ENCODE peak calls at places on chromosomes 2 and 18, in nine cellular contexts. Q is Peyer's patch, Y is ovary, F is HCT116, X is hepatocyte, J is H9, V is thoracic aorta, Z is suprapubic skin, E is neuronal stem cell. O is an unnamed sample. For H3K4me1, the result is how much of the 10 kb centered on the place peaks cover.

GRCh38 chr2:33673937-33674336 is 74.8 kb upstream of the FAM98A start:
- DNase-seq in E (no peak), Z (no peak), J (no peak), X (peak), Q (no peak), Y (no peak), F (peak), V (no peak), O (no peak)

GRCh38 chr18:45379903-45380302 is 235.4 kb upstream of the SLC14A2 start:
- DNase-seq in Z (no peak), Y (no peak), Q (no peak), J (no peak), V (no peak), E (no peak), F (no peak), X (no peak), O (no peak)

GRCh38 chr2:234373791-234374508 is 122.9 kb downstream of the ARL4C start:
- DNase-seq in Q (no peak), Y (no peak), E (no peak), J (no peak), V (no peak), F (no peak), Z (no peak), X (no peak), O (no peak)

GRCh38 chr2:65691816-65692215 is 259.4 kb upstream of the SPRED2 start:
- DNase-seq in V (no peak), J (no peak), F (no peak), Z (no peak), E (no peak), X (no peak), Y (no peak), Q (no peak), O (no peak)

GRCh38 chr2:32991091-32991845 is 44.5 kb downstream of the LTBP1 start:
- DNase-seq in E (no peak), V (no peak), J (no peak), Z (no peak), F (no peak), X (no peak), Q (no peak), Y (no peak), O (no peak)

GRCh38 chr2:48607307-48608014 is 10.2 kb upstream of the GTF2A1L start:
- DNase-seq in Y (no peak), Z (no peak), J (no peak), F (peak), Q (no peak), E (no peak), V (no peak), X (no peak), O (no peak)

GRCh38 chr2:220188031-220188430 is 560.6 kb downstream of the SLC4A3 start:
- DNase-seq in X (peak), Q (no peak), Z (no peak), F (no peak), V (no peak), E (no peak), J (no peak), Y (no peak), O (no peak)

GRCh38 chr2:100643906-100644501 is 81.2 kb downstream of the PDCL3 start:
- DNase-seq in Y (no peak), F (no peak), J (no peak), Q (no peak), E (no peak), Z (no peak), V (no peak), X (no peak), O (no peak)

GRCh38 chr2:177551989-177552413 is 159.4 kb downstream of the AGPS start:
- DNase-seq in Q (peak), J (peak), F (no peak), X (peak), E (no peak), Z (no peak), Y (peak), V (no peak), O (no peak)

GRCh38 chr2:65350714-65351113 is 81.7 kb downstream of the SPRED2 start:
- DNase-seq in F (no peak), Y (no peak), Z (no peak), E (no peak), J (peak), V (no peak), Q (no peak), X (no peak), O (no peak)

GRCh38 chr2:100241236-100241635 is 81.1 kb downstream of the LONRF2 start:
- DNase-seq in X (no peak), Z (peak), J (no peak), V (no peak), Q (no peak), F (no peak), Y (no peak), E (no peak), O (no peak)

GRCh38 chr2:70888925-70889715 is 46.6 kb upstream of the ATP6V1B1 start:
- DNase-seq in Z (no peak), V (no peak), F (no peak), Y (no peak), X (no peak), J (peak), Q (no peak), E (no peak), O (no peak)

GRCh38 chr2:61770746-61771145 is 83.1 kb downstream of the FAM161A start:
- DNase-seq in Z (no peak), E (no peak), V (no peak), X (no peak), F (peak), Y (no peak), Q (no peak), J (no peak), O (no peak)

GRCh38 chr2:20138696-20139095 is 86.2 kb downstream of the SDC1 start:
- DNase-seq in X (no peak), F (no peak), E (no peak), V (no peak), Z (peak), J (no peak), Q (no peak), Y (no peak), O (no peak)

GRCh38 chr2:5520352-5520996 is 171.7 kb upstream of the SOX11 start:
- DNase-seq in V (no peak), Y (no peak), Z (no peak), Q (no peak), J (no peak), F (no peak), X (peak), E (no peak), O (no peak)

GRCh38 chr2:56130463-56131070 is 53.2 kb upstream of the CCDC85A start:
- DNase-seq in V (no peak), E (no peak), Z (no peak), J (peak), Q (no peak), X (peak), F (peak), Y (no peak), O (no peak)

GRCh38 chr2:42569883-42570282 is 1.5 kb downstream of the MTA3 start:
- DNase-seq in X (no peak), J (no peak), Z (no peak), Q (no peak), E (no peak), Y (no peak), V (no peak), F (no peak), O (no peak)

GRCh38 chr2:191178806-191179514 is 28.2 kb upstream of the STAT4 start:
- DNase-seq in X (no peak), V (peak), F (no peak), Q (no peak), Z (peak), Y (no peak), J (no peak), E (no peak), O (no peak)

GRCh38 chr18:34866739-34867138 is 156.6 kb downstream of the DTNA start:
- DNase-seq in E (no peak), Q (no peak), V (no peak), Y (no peak), J (no peak), Z (no peak), X (peak), F (no peak), O (no peak)

GRCh38 chr18:45416168-45416567 is 199.1 kb upstream of the SLC14A2 start:
- DNase-seq in F (no peak), Q (no peak), Z (no peak), J (no peak), X (peak), Y (no peak), V (no peak), E (no peak), O (no peak)

GRCh38 chr18:59705145-59705544 is 7.9 kb upstream of the CCBE1 start:
- DNase-seq in E (no peak), Z (no peak), F (no peak), Q (no peak), V (no peak), X (no peak), Y (no peak), J (no peak), O (no peak)

GRCh38 chr2:86628091-86628522 is 4.4 kb upstream of the RNF103 start:
- DNase-seq in Q (no peak), F (no peak), V (no peak), E (no peak), X (no peak), J (no peak), Z (no peak), Y (no peak), O (peak)

GRCh38 chr18:25423760-25424159 is 71.8 kb upstream of the ZNF521 start:
- DNase-seq in Q (no peak), F (no peak), Y (no peak), Z (no peak), E (no peak), V (no peak), X (no peak), J (no peak), O (no peak)

GRCh38 chr2:38716185-38716584 is 35.0 kb downstream of the SRSF7 start:
- DNase-seq in Z (no peak), E (no peak), F (no peak), Y (no peak), J (no peak), X (no peak), Q (no peak), V (no peak), O (no peak)

GRCh38 chr2:210617732-210618330 is 61.4 kb downstream of the CPS1 start:
- DNase-seq in Q (no peak), F (peak), X (peak), J (no peak), V (no peak), E (peak), Y (no peak), Z (no peak), O (no peak)

GRCh38 chr2:158753561-158754302 is 41.4 kb upstream of the DAPL1 start:
- DNase-seq in J (peak), F (peak), X (peak), Y (peak), Q (no peak), E (peak), Z (no peak), V (no peak), O (no peak)

GRCh38 chr18:75220786-75221355 is 10.3 kb downstream of the TSHZ1 start:
- DNase-seq in X (no peak), J (no peak), Y (no peak), Z (no peak), Q (no peak), F (no peak), V (no peak), E (no peak), O (no peak)

GRCh38 chr18:76412818-76413565 is 82.0 kb downstream of the ZNF516 start:
- DNase-seq in F (no peak), Q (no peak), X (no peak), Z (no peak), V (no peak), J (no peak), Y (no peak), E (no peak), O (no peak)

GRCh38 chr18:6488956-6489355 is 74.2 kb upstream of the L3MBTL4 start:
- DNase-seq in F (no peak), V (no peak), E (no peak), X (no peak), Y (no peak), Q (no peak), Z (no peak), J (no peak), O (no peak)

DNA sequence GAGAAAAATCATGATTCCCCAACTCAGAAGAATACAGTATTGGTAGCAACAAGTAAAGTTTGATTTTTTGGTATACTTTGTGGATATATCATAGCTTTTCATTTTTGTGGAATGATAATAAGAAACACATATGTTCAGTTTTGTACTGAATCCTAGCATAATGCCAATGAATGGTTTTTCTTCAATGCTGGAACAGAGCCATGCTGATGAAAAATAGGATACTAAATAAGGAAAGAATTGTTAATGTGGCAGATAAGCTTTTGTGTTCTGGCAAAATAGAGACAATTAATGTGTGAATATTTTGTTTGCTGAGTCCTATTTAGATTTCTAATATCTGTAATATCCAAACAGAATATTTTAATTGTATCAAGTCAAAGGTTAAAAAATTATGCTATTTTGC is 21.9 kb downstream of the CD28 start:
- DNase-seq in V (no peak), F (no peak), Z (no peak), J (no peak), Y (no peak), E (no peak), X (no peak), Q (no peak), O (no peak)
- H3K4me1 ChIP-seq in V (under half), F (under half), Z (under half), J (under half), Y (under half), E (under half), X (under half), Q (under half), O (under half)

GRCh38 chr18:50094221-50094773 is 100.7 kb downstream of the MYO5B start:
- DNase-seq in Z (no peak), Y (no peak), J (no peak), X (no peak), F (no peak), V (no peak), Q (no peak), E (no peak), O (no peak)
- H3K4me1 ChIP-seq in Z (under half), Y (under half), J (under half), X (under half), F (under half), V (under half), Q (under half), E (under half), O (under half)

GRCh38 chr2:230042195-230042594 is 26.5 kb downstream of the SLC16A14 start:
- DNase-seq in X (no peak), F (no peak), V (no peak), Q (no peak), Z (no peak), J (no peak), E (no peak), Y (no peak), O (no peak)
- H3K4me1 ChIP-seq in X (under half), F (under half), V (under half), Q (under half), Z (under half), J (under half), E (under half), Y (under half), O (under half)

DNA sequence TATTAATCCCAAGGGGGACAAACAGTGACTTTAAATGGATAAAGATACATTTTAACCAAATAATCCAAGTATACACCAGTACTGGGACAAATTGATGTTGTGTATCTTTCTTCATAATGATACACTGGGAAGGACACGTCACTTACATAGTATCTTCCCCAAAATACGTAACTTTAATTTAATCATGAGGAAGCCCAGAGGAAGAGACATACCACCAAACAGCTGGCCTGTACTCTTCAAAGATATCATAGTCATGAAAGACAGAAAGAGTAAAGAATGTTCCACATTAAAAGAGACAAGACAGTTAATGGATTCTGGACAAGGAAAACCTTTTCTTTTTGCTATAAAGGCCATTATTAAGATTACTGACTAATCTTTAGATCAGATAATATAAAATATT is 37.1 kb downstream of the AGFG1 start:
- DNase-seq in X (no peak), E (no peak), V (no peak), J (no peak), Z (no peak), Q (no peak), F (no peak), Y (no peak), O (no peak)
- H3K4me1 ChIP-seq in X (under half), E (under half), V (half or more), J (under half), Z (half or more), Q (under half), F (half or more), Y (under half), O (half or more)

GRCh38 chr2:54608224-54608623 is 115.2 kb upstream of the EML6 start:
- DNase-seq in E (no peak), X (no peak), J (no peak), Z (no peak), V (no peak), Y (no peak), F (no peak), Q (no peak), O (no peak)
- H3K4me1 ChIP-seq in E (under half), X (under half), J (under half), Z (half or more), V (under half), Y (under half), F (under half), Q (under half), O (half or more)

GRCh38 chr18:61639886-61640285 is 252.9 kb downstream of the RNF152 start:
- DNase-seq in X (no peak), Q (no peak), Z (no peak), F (no peak), J (no peak), E (no peak), V (no peak), Y (no peak), O (no peak)

GRCh38 chr18:61635901-61636528 is 256.8 kb downstream of the RNF152 start:
- DNase-seq in E (peak), Z (no peak), V (no peak), Y (peak), X (peak), J (peak), Q (no peak), F (peak), O (peak)

GRCh38 chr18:61637905-61638304 is 254.9 kb downstream of the RNF152 start:
- DNase-seq in E (no peak), J (peak), X (no peak), V (no peak), Q (no peak), Y (no peak), F (no peak), Z (no peak), O (no peak)

GRCh38 chr18:61637319-61637718 is 255.5 kb downstream of the RNF152 start:
- DNase-seq in F (no peak), J (peak), Z (no peak), V (no peak), E (peak), Y (no peak), Q (no peak), X (no peak), O (no peak)
- H3K4me1 ChIP-seq in F (under half), J (under half), Z (under half), V (under half), E (under half), Y (under half), Q (under half), X (under half), O (under half)

GRCh38 chr2:203683932-203684556 is 22.4 kb upstream of the CD28 start:
- DNase-seq in V (no peak), Q (no peak), X (peak), J (no peak), Y (no peak), F (no peak), Z (no peak), E (no peak), O (no peak)
- H3K4me1 ChIP-seq in V (half or more), Q (under half), X (under half), J (under half), Y (under half), F (under half), Z (half or more), E (under half), O (half or more)

DNA sequence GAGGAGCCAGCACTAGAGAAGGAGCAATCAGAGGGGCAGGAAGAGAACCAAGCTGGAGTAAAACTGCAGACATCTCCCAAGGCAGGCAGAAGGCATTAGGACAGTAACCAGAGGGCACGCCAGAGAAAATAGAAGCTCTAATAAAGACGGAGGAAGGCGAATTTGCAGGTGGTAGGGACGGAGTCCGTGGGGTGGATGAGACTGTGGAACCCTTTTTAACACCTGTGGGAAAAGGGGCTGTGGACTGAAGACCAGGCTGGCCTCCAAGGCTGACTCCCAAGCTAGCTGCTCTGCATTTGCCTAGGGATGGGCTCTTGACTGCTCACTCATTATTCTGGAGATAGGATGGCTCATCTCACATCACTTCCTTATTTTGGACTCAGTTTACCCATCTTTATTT is 49.5 kb downstream of the SLC4A1AP start:
- DNase-seq in E (no peak), Y (no peak), Z (no peak), V (no peak), Q (no peak), J (no peak), F (no peak), X (no peak), O (no peak)
- H3K4me1 ChIP-seq in E (under half), Y (under half), Z (under half), V (half or more), Q (under half), J (under half), F (under half), X (under half), O (under half)

GRCh38 chr2:237358721-237359595 is 55.0 kb downstream of the COL6A3 start:
- DNase-seq in E (no peak), Y (no peak), Q (no peak), X (no peak), F (no peak), Z (no peak), V (no peak), J (peak), O (no peak)
- H3K4me1 ChIP-seq in E (under half), Y (under half), Q (under half), X (under half), F (under half), Z (under half), V (under half), J (under half), O (under half)

GRCh38 chr18:9926223-9926894 is 12.5 kb downstream of the VAPA start:
- DNase-seq in Z (no peak), F (no peak), V (no peak), Y (no peak), J (no peak), E (no peak), Q (no peak), X (no peak), O (no peak)

GRCh38 chr18:9926977-9927376 is 13.2 kb downstream of the VAPA start:
- DNase-seq in Z (no peak), Y (no peak), X (no peak), J (no peak), V (no peak), E (no peak), F (no peak), Q (no peak), O (no peak)

GRCh38 chr18:9925795-9926194 is 12.0 kb downstream of the VAPA start:
- DNase-seq in F (no peak), E (no peak), J (no peak), Q (no peak), Y (no peak), Z (no peak), X (no peak), V (no peak), O (no peak)

GRCh38 chr18:9928646-9929259 is 14.9 kb downstream of the VAPA start:
- DNase-seq in J (no peak), E (no peak), V (no peak), X (no peak), F (no peak), Y (no peak), Z (no peak), Q (no peak), O (no peak)

GRCh38 chr18:9927392-9928063 is 13.7 kb downstream of the VAPA start:
- DNase-seq in V (no peak), X (no peak), J (no peak), Q (no peak), F (no peak), Z (no peak), E (no peak), Y (no peak), O (no peak)
- H3K4me1 ChIP-seq in V (half or more), X (under half), J (under half), Q (under half), F (half or more), Z (half or more), E (under half), Y (under half), O (half or more)